ENCODE peak calls at places on chromosomes 5 and 9, in nine cellular contexts. One of them, this sample, is unnamed.

GRCh38 chr5:74865799-74866652 is at the start of gene FAM169A:
- DNase-seq in GM13976: peak
- DNase-seq in PC-3: peak
- DNase-seq in A549: peak
- DNase-seq in HCT116: no peak
- DNase-seq in MM.1S: peak
- DNase-seq in transverse colon: peak
- DNase-seq in IMR-90: peak
- DNase-seq in CD14-positive monocyte: peak
- DNase-seq in this sample: peak

GRCh38 chr5:177473461-177473991 is at the start of gene DBN1:
- DNase-seq in GM13976: peak
- DNase-seq in PC-3: peak
- DNase-seq in A549: peak
- DNase-seq in HCT116: no peak
- DNase-seq in MM.1S: no peak
- DNase-seq in transverse colon: peak
- DNase-seq in IMR-90: no peak
- DNase-seq in CD14-positive monocyte: no peak
- DNase-seq in this sample: peak

GRCh38 chr9:27276182-27277030 is 20.5 kb downstream of the EQTN start:
- DNase-seq in GM13976: peak
- DNase-seq in PC-3: peak
- DNase-seq in A549: peak
- DNase-seq in HCT116: peak
- DNase-seq in MM.1S: peak
- DNase-seq in transverse colon: no peak
- DNase-seq in IMR-90: peak
- DNase-seq in CD14-positive monocyte: no peak
- DNase-seq in this sample: peak

GRCh38 chr9:14563902-14564578 is 129.2 kb downstream of the ZDHHC21 start:
- DNase-seq in GM13976: no peak
- DNase-seq in PC-3: no peak
- DNase-seq in A549: no peak
- DNase-seq in HCT116: no peak
- DNase-seq in MM.1S: no peak
- DNase-seq in transverse colon: no peak
- DNase-seq in IMR-90: no peak
- DNase-seq in CD14-positive monocyte: no peak
- DNase-seq in this sample: no peak

GRCh38 chr9:78775889-78776288 is 479.0 kb downstream of the PSAT1 start:
- DNase-seq in GM13976: no peak
- DNase-seq in PC-3: no peak
- DNase-seq in A549: no peak
- DNase-seq in HCT116: no peak
- DNase-seq in MM.1S: no peak
- DNase-seq in transverse colon: no peak
- DNase-seq in IMR-90: no peak
- DNase-seq in CD14-positive monocyte: no peak
- DNase-seq in this sample: no peak

GRCh38 chr5:164119806-164120440 is 614.5 kb downstream of the MAT2B start:
- DNase-seq in GM13976: no peak
- DNase-seq in PC-3: no peak
- DNase-seq in A549: no peak
- DNase-seq in HCT116: no peak
- DNase-seq in MM.1S: peak
- DNase-seq in transverse colon: no peak
- DNase-seq in IMR-90: peak
- DNase-seq in CD14-positive monocyte: no peak
- DNase-seq in this sample: peak

GRCh38 chr5:74638776-74639537 is 1.6 kb downstream of the ENC1 start:
- DNase-seq in GM13976: peak
- DNase-seq in PC-3: peak
- DNase-seq in A549: no peak
- DNase-seq in HCT116: no peak
- DNase-seq in MM.1S: peak
- DNase-seq in transverse colon: no peak
- DNase-seq in IMR-90: peak
- DNase-seq in CD14-positive monocyte: no peak
- DNase-seq in this sample: no peak

GRCh38 chr9:378263-378662 is 163.6 kb downstream of the DOCK8 start:
- DNase-seq in GM13976: no peak
- DNase-seq in PC-3: no peak
- DNase-seq in A549: no peak
- DNase-seq in HCT116: no peak
- DNase-seq in MM.1S: no peak
- DNase-seq in transverse colon: no peak
- DNase-seq in IMR-90: no peak
- DNase-seq in CD14-positive monocyte: no peak
- DNase-seq in this sample: no peak

GRCh38 chr9:37062331-37062730 is 28.3 kb upstream of the PAX5 start:
- DNase-seq in GM13976: no peak
- DNase-seq in PC-3: no peak
- DNase-seq in A549: no peak
- DNase-seq in HCT116: no peak
- DNase-seq in MM.1S: no peak
- DNase-seq in transverse colon: no peak
- DNase-seq in IMR-90: no peak
- DNase-seq in CD14-positive monocyte: no peak
- DNase-seq in this sample: no peak

GRCh38 chr5:152505442-152506042 is 100.5 kb upstream of the NMUR2 start:
- DNase-seq in GM13976: peak
- DNase-seq in PC-3: peak
- DNase-seq in A549: peak
- DNase-seq in HCT116: peak
- DNase-seq in MM.1S: peak
- DNase-seq in transverse colon: peak
- DNase-seq in IMR-90: peak
- DNase-seq in CD14-positive monocyte: no peak
- DNase-seq in this sample: peak

GRCh38 chr5:40681351-40682311 is 1.9 kb downstream of the PTGER4 start:
- DNase-seq in GM13976: peak
- DNase-seq in PC-3: no peak
- DNase-seq in A549: no peak
- DNase-seq in HCT116: no peak
- DNase-seq in MM.1S: no peak
- DNase-seq in transverse colon: peak
- DNase-seq in IMR-90: no peak
- DNase-seq in CD14-positive monocyte: peak
- DNase-seq in this sample: peak

GRCh38 chr9:131018621-131019020 is 9.6 kb downstream of the LAMC3 start:
- DNase-seq in GM13976: no peak
- DNase-seq in PC-3: peak
- DNase-seq in A549: no peak
- DNase-seq in HCT116: no peak
- DNase-seq in MM.1S: no peak
- DNase-seq in transverse colon: no peak
- DNase-seq in IMR-90: no peak
- DNase-seq in CD14-positive monocyte: no peak
- DNase-seq in this sample: peak

GRCh38 chr5:176728810-176729209 is 81.5 kb downstream of the TSPAN17 start:
- DNase-seq in GM13976: no peak
- DNase-seq in PC-3: no peak
- DNase-seq in A549: no peak
- DNase-seq in HCT116: no peak
- DNase-seq in MM.1S: no peak
- DNase-seq in transverse colon: no peak
- DNase-seq in IMR-90: no peak
- DNase-seq in CD14-positive monocyte: no peak
- DNase-seq in this sample: no peak

GRCh38 chr5:68344447-68345111 is 129.0 kb downstream of the PIK3R1 start:
- DNase-seq in GM13976: peak
- DNase-seq in PC-3: peak
- DNase-seq in A549: no peak
- DNase-seq in HCT116: no peak
- DNase-seq in MM.1S: peak
- DNase-seq in transverse colon: no peak
- DNase-seq in IMR-90: peak
- DNase-seq in CD14-positive monocyte: no peak
- DNase-seq in this sample: peak

GRCh38 chr9:38227656-38228055 is 158.6 kb upstream of the SHB start:
- DNase-seq in GM13976: no peak
- DNase-seq in PC-3: peak
- DNase-seq in A549: no peak
- DNase-seq in HCT116: no peak
- DNase-seq in MM.1S: no peak
- DNase-seq in transverse colon: no peak
- DNase-seq in IMR-90: peak
- DNase-seq in CD14-positive monocyte: no peak
- DNase-seq in this sample: no peak

GRCh38 chr9:401223-401622 is 186.6 kb downstream of the DOCK8 start:
- DNase-seq in GM13976: no peak
- DNase-seq in PC-3: no peak
- DNase-seq in A549: no peak
- DNase-seq in HCT116: no peak
- DNase-seq in MM.1S: no peak
- DNase-seq in transverse colon: no peak
- DNase-seq in IMR-90: no peak
- DNase-seq in CD14-positive monocyte: no peak
- DNase-seq in this sample: no peak

GRCh38 chr9:114372971-114373591 is 14.7 kb downstream of the AKNA start:
- DNase-seq in GM13976: peak
- DNase-seq in PC-3: no peak
- DNase-seq in A549: no peak
- DNase-seq in HCT116: no peak
- DNase-seq in MM.1S: peak
- DNase-seq in transverse colon: peak
- DNase-seq in IMR-90: no peak
- DNase-seq in CD14-positive monocyte: peak
- DNase-seq in this sample: no peak

GRCh38 chr9:7963026-7963425 is 163.4 kb upstream of the DMAC1 start:
- DNase-seq in GM13976: no peak
- DNase-seq in PC-3: no peak
- DNase-seq in A549: no peak
- DNase-seq in HCT116: no peak
- DNase-seq in MM.1S: no peak
- DNase-seq in transverse colon: peak
- DNase-seq in IMR-90: no peak
- DNase-seq in CD14-positive monocyte: no peak
- DNase-seq in this sample: no peak

GRCh38 chr5:96652769-96653455 is 9.3 kb upstream of the CAST start:
- DNase-seq in GM13976: no peak
- DNase-seq in PC-3: peak
- DNase-seq in A549: no peak
- DNase-seq in HCT116: no peak
- DNase-seq in MM.1S: no peak
- DNase-seq in transverse colon: no peak
- DNase-seq in IMR-90: peak
- DNase-seq in CD14-positive monocyte: no peak
- DNase-seq in this sample: peak

GRCh38 chr5:18102733-18103132 is 468.5 kb downstream of the TAF11L14 start:
- DNase-seq in GM13976: no peak
- DNase-seq in PC-3: no peak
- DNase-seq in A549: no peak
- DNase-seq in HCT116: no peak
- DNase-seq in MM.1S: no peak
- DNase-seq in transverse colon: no peak
- DNase-seq in IMR-90: no peak
- DNase-seq in CD14-positive monocyte: no peak
- DNase-seq in this sample: no peak
- TF ChIP-seq CTCF in GM13976: no peak
- TF ChIP-seq CTCF in PC-3: peak
- TF ChIP-seq CTCF in A549: no peak
- TF ChIP-seq CTCF in HCT116: no peak
- TF ChIP-seq CTCF in MM.1S: no peak
- TF ChIP-seq CTCF in transverse colon: no peak
- TF ChIP-seq CTCF in IMR-90: no peak
- TF ChIP-seq CTCF in CD14-positive monocyte: no peak
- TF ChIP-seq CTCF in this sample: no peak

GRCh38 chr9:136944519-136945332 is at the start of the genes C8G and FBXW5:
- DNase-seq in GM13976: peak
- DNase-seq in PC-3: peak
- DNase-seq in A549: peak
- DNase-seq in HCT116: peak
- DNase-seq in MM.1S: peak
- DNase-seq in transverse colon: peak
- DNase-seq in IMR-90: peak
- DNase-seq in CD14-positive monocyte: peak
- DNase-seq in this sample: peak
- TF ChIP-seq CTCF in GM13976: peak
- TF ChIP-seq CTCF in PC-3: peak
- TF ChIP-seq CTCF in A549: peak
- TF ChIP-seq CTCF in HCT116: peak
- TF ChIP-seq CTCF in MM.1S: peak
- TF ChIP-seq CTCF in transverse colon: peak
- TF ChIP-seq CTCF in IMR-90: peak
- TF ChIP-seq CTCF in CD14-positive monocyte: peak
- TF ChIP-seq CTCF in this sample: peak

GRCh38 chr5:43437062-43437660 is 25.0 kb upstream of the CCL28 start:
- DNase-seq in GM13976: no peak
- DNase-seq in PC-3: no peak
- DNase-seq in A549: no peak
- DNase-seq in HCT116: no peak
- DNase-seq in MM.1S: no peak
- DNase-seq in transverse colon: no peak
- DNase-seq in IMR-90: no peak
- DNase-seq in CD14-positive monocyte: no peak
- DNase-seq in this sample: no peak
- TF ChIP-seq CTCF in GM13976: no peak
- TF ChIP-seq CTCF in PC-3: no peak
- TF ChIP-seq CTCF in A549: no peak
- TF ChIP-seq CTCF in HCT116: no peak
- TF ChIP-seq CTCF in MM.1S: no peak
- TF ChIP-seq CTCF in transverse colon: no peak
- TF ChIP-seq CTCF in IMR-90: no peak
- TF ChIP-seq CTCF in CD14-positive monocyte: no peak
- TF ChIP-seq CTCF in this sample: no peak

GRCh38 chr9:73911814-73912213 is 585.3 kb upstream of the RORB start:
- DNase-seq in GM13976: no peak
- DNase-seq in PC-3: no peak
- DNase-seq in A549: no peak
- DNase-seq in HCT116: no peak
- DNase-seq in MM.1S: no peak
- DNase-seq in transverse colon: no peak
- DNase-seq in IMR-90: no peak
- DNase-seq in CD14-positive monocyte: no peak
- DNase-seq in this sample: no peak

GRCh38 chr9:73919712-73920111 is 577.4 kb upstream of the RORB start:
- DNase-seq in GM13976: no peak
- DNase-seq in PC-3: no peak
- DNase-seq in A549: no peak
- DNase-seq in HCT116: no peak
- DNase-seq in MM.1S: no peak
- DNase-seq in transverse colon: no peak
- DNase-seq in IMR-90: no peak
- DNase-seq in CD14-positive monocyte: no peak
- DNase-seq in this sample: no peak

DNA sequence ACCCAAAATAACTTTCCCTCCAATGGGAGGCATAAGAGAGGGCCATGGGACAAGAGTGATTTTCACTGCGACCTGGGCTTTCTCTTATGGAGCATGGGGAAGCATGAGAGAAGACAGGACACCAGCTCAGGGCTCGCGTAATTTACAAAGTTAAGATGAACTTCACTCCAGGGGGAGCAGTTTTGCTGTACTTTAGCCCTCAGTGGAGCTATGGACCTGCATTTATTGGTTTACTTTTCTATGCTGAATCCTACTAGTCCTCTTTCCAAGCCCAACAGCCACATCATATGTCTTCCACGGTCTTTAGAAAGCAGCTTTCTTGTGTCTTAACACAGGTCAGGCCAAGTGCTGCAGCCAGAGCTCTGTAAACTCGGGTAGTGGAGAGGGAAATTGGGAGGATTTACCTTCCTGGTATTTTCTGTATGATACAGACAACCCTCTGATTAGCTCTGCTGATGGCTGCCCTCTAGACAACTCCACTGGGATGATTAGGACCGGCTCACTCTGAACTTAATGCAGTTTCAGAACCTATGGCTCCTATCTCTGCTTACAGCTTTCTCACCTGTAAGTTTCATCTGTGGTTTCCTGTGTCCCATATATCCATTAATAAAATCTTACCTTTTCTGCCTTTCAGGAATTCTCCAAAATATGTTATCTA is 581.0 kb upstream of the RORB start:
- DNase-seq in GM13976: no peak
- DNase-seq in PC-3: no peak
- DNase-seq in A549: no peak
- DNase-seq in HCT116: no peak
- DNase-seq in MM.1S: no peak
- DNase-seq in transverse colon: no peak
- DNase-seq in IMR-90: no peak
- DNase-seq in CD14-positive monocyte: no peak
- DNase-seq in this sample: peak
- TF ChIP-seq CTCF in GM13976: no peak
- TF ChIP-seq CTCF in PC-3: no peak
- TF ChIP-seq CTCF in A549: no peak
- TF ChIP-seq CTCF in HCT116: no peak
- TF ChIP-seq CTCF in MM.1S: no peak
- TF ChIP-seq CTCF in transverse colon: no peak
- TF ChIP-seq CTCF in IMR-90: no peak
- TF ChIP-seq CTCF in CD14-positive monocyte: no peak
- TF ChIP-seq CTCF in this sample: no peak

This sample was measured in RWPE1.